ENCODE peak calls at places on chromosomes 13 and 19, in eight cellular contexts. K is activated naive CD4-positive, alpha-beta T cell treated with anti-CD3 and anti-CD28 coated beads for 36 hours; W is cardiac muscle cell; Q is activated CD4-positive, alpha-beta T cell treated with anti-CD3 and anti-CD28 coated beads for 24 hours; H is bronchial epithelial cell; R is T-helper 17 cell; B is NCI-H510A treated with DMSO at 0.1 percent for 48 hours; I is activated T-helper 1 cell treated with anti-CD3 and anti-CD28 coated beads, Interleukin-12 subunit alpha, Interleukin-12 subunit beta, Interleukin-2, Interleukin-4 antibody, amounts not matched to agents 30 ng/mL and 10 ng/mL and 1 ng/mL, durations not matched to agents 14 hours and 24 hours and 36 hours. Z is an unnamed sample.

GRCh38 chr19:30076751-30077670 is 135.0 kb downstream of the URI1 start:
- DNase-seq in K (no peak), W (no peak), Q (no peak), H (no peak), R (no peak), B (no peak), I (no peak), Z (no peak)

GRCh38 chr19:10368101-10368803 is 12.1 kb downstream of the TYK2 start:
- DNase-seq in K (no peak), W (no peak), Q (no peak), H (no peak), R (no peak), B (no peak), I (no peak), Z (no peak)

GRCh38 chr13:46198794-46199193 is 12.9 kb upstream of the LRRC63 start:
- DNase-seq in K (no peak), W (no peak), Q (no peak), H (no peak), R (no peak), B (no peak), I (no peak), Z (no peak)

GRCh38 chr13:94444826-94445225 is 34.7 kb downstream of the DCT start:
- DNase-seq in K (no peak), W (no peak), Q (no peak), H (no peak), R (no peak), B (no peak), I (no peak), Z (no peak)

GRCh38 chr13:98285852-98286594 is 109.0 kb upstream of the RNF113B start:
- DNase-seq in K (no peak), W (no peak), Q (no peak), H (no peak), R (no peak), B (no peak), I (no peak), Z (no peak)

GRCh38 chr13:65309906-65310305 is 1920.2 kb downstream of the PCDH9 start:
- DNase-seq in K (no peak), W (no peak), Q (no peak), H (no peak), R (no peak), B (no peak), I (no peak), Z (no peak)

GRCh38 chr13:53105881-53106280 is 77.3 kb downstream of the OLFM4 start:
- DNase-seq in K (no peak), W (no peak), Q (no peak), H (no peak), R (no peak), B (peak), I (no peak), Z (no peak)

GRCh38 chr19:38924383-38924782 is 6.2 kb downstream of the SARS2 start:
- DNase-seq in K (no peak), W (no peak), Q (no peak), H (no peak), R (no peak), B (no peak), I (no peak), Z (no peak)

GRCh38 chr13:50187352-50188029 is 172.2 kb downstream of the KCNRG start:
- DNase-seq in K (no peak), W (no peak), Q (no peak), H (no peak), R (no peak), B (no peak), I (no peak), Z (peak)

GRCh38 chr19:16442386-16443276 is 29.1 kb downstream of the EPS15L1 start:
- DNase-seq in K (no peak), W (peak), Q (no peak), H (no peak), R (no peak), B (peak), I (no peak), Z (peak)

GRCh38 chr13:33904431-33904830 is 86.5 kb downstream of the RFC3 start:
- DNase-seq in K (no peak), W (no peak), Q (no peak), H (no peak), R (no peak), B (no peak), I (no peak), Z (no peak)

GRCh38 chr13:79448413-79448812 is 32.5 kb upstream of the NDFIP2 start:
- DNase-seq in K (no peak), W (no peak), Q (no peak), H (peak), R (no peak), B (no peak), I (no peak), Z (no peak)

GRCh38 chr19:49911381-49912145 is 14.9 kb upstream of the IL4I1 start:
- DNase-seq in K (peak), W (no peak), Q (no peak), H (no peak), R (no peak), B (no peak), I (no peak), Z (no peak)

GRCh38 chr13:94232161-94232560 is 247.3 kb downstream of the DCT start:
- DNase-seq in K (no peak), W (no peak), Q (no peak), H (no peak), R (no peak), B (no peak), I (no peak), Z (no peak)

Z was measured in hepatocyte.